ENCODE peak calls at places on chromosomes 12 and 14, in nine cellular contexts. One of them, this sample, is unnamed.

GRCh38 chr12:52645120-52645761 is 6.8 kb downstream of the KRT2 start:
- DNase-seq in NB4: no peak
- DNase-seq in fibroblast of mammary gland: no peak
- DNase-seq in coronary artery: peak; percentile 46
- DNase-seq in fibroblast of the aortic adventitia: no peak
- DNase-seq in lower lobe of right lung: no peak
- DNase-seq in aorta: no peak
- DNase-seq in Jurkat, Clone E6-1: peak; percentile 99
- DNase-seq in epithelial cell of esophagus: peak; percentile 47
- DNase-seq in this sample: no peak

GRCh38 chr12:11561416-11561815 is 88.1 kb upstream of the ETV6 start:
- DNase-seq in fibroblast of the aortic adventitia: no peak
- DNase-seq in lower lobe of right lung: no peak
- DNase-seq in fibroblast of mammary gland: no peak
- DNase-seq in epithelial cell of esophagus: no peak
- DNase-seq in Jurkat, Clone E6-1: no peak
- DNase-seq in NB4: no peak
- DNase-seq in coronary artery: no peak
- DNase-seq in aorta: no peak
- DNase-seq in this sample: no peak

GRCh38 chr12:76679778-76680177 is 84.1 kb upstream of the ZDHHC17 start:
- DNase-seq in aorta: no peak
- DNase-seq in epithelial cell of esophagus: no peak
- DNase-seq in lower lobe of right lung: no peak
- DNase-seq in Jurkat, Clone E6-1: no peak
- DNase-seq in fibroblast of mammary gland: no peak
- DNase-seq in NB4: no peak
- DNase-seq in coronary artery: no peak
- DNase-seq in fibroblast of the aortic adventitia: peak; percentile 15
- DNase-seq in this sample: no peak

GRCh38 chr12:113478351-113479011 is 6.8 kb upstream of the LHX5 start:
- DNase-seq in aorta: no peak
- DNase-seq in coronary artery: no peak
- DNase-seq in fibroblast of the aortic adventitia: no peak
- DNase-seq in NB4: no peak
- DNase-seq in fibroblast of mammary gland: no peak
- DNase-seq in epithelial cell of esophagus: no peak
- DNase-seq in lower lobe of right lung: no peak
- DNase-seq in Jurkat, Clone E6-1: no peak
- DNase-seq in this sample: no peak

GRCh38 chr12:16258963-16259362 is 18.5 kb downstream of the SLC15A5 start:
- DNase-seq in fibroblast of the aortic adventitia: no peak
- DNase-seq in lower lobe of right lung: no peak
- DNase-seq in coronary artery: no peak
- DNase-seq in NB4: no peak
- DNase-seq in fibroblast of mammary gland: no peak
- DNase-seq in Jurkat, Clone E6-1: no peak
- DNase-seq in epithelial cell of esophagus: no peak
- DNase-seq in aorta: no peak
- DNase-seq in this sample: no peak

GRCh38 chr14:103522649-103523582 is at the start of gene CKB:
- DNase-seq in fibroblast of mammary gland: no peak
- DNase-seq in lower lobe of right lung: peak; percentile 76
- DNase-seq in NB4: no peak
- DNase-seq in aorta: peak; percentile 92
- DNase-seq in epithelial cell of esophagus: peak; percentile 64
- DNase-seq in fibroblast of the aortic adventitia: peak; percentile 43
- DNase-seq in coronary artery: peak; percentile 76
- DNase-seq in Jurkat, Clone E6-1: no peak
- DNase-seq in this sample: no peak

GRCh38 chr12:55072093-55072492 is 52.3 kb downstream of the NEUROD4 start:
- DNase-seq in lower lobe of right lung: peak; percentile 69
- DNase-seq in NB4: peak; percentile 65
- DNase-seq in Jurkat, Clone E6-1: peak; percentile 54
- DNase-seq in aorta: no peak
- DNase-seq in fibroblast of the aortic adventitia: peak; percentile 6
- DNase-seq in epithelial cell of esophagus: peak; percentile 63
- DNase-seq in coronary artery: no peak
- DNase-seq in fibroblast of mammary gland: peak; percentile 15
- DNase-seq in this sample: peak; percentile 88

GRCh38 chr14:33617154-33617553 is 333.7 kb downstream of the EGLN3 start:
- DNase-seq in fibroblast of mammary gland: peak; percentile 91
- DNase-seq in lower lobe of right lung: no peak
- DNase-seq in Jurkat, Clone E6-1: no peak
- DNase-seq in NB4: no peak
- DNase-seq in epithelial cell of esophagus: peak; percentile 84
- DNase-seq in aorta: no peak
- DNase-seq in fibroblast of the aortic adventitia: peak; percentile 76
- DNase-seq in coronary artery: no peak
- DNase-seq in this sample: no peak

GRCh38 chr12:75437564-75437963 is 43.0 kb upstream of the GLIPR1 start:
- DNase-seq in fibroblast of mammary gland: peak; percentile 54
- DNase-seq in aorta: no peak
- DNase-seq in Jurkat, Clone E6-1: no peak
- DNase-seq in NB4: peak; percentile 21
- DNase-seq in fibroblast of the aortic adventitia: peak; percentile 44
- DNase-seq in lower lobe of right lung: no peak
- DNase-seq in epithelial cell of esophagus: peak; percentile 47
- DNase-seq in coronary artery: no peak
- DNase-seq in this sample: peak; percentile 53

GRCh38 chr14:74133833-74134481 is 49.2 kb downstream of the LIN52 start:
- DNase-seq in fibroblast of mammary gland: no peak
- DNase-seq in fibroblast of the aortic adventitia: no peak
- DNase-seq in coronary artery: no peak
- DNase-seq in NB4: no peak
- DNase-seq in aorta: no peak
- DNase-seq in epithelial cell of esophagus: no peak
- DNase-seq in Jurkat, Clone E6-1: no peak
- DNase-seq in lower lobe of right lung: no peak
- DNase-seq in this sample: no peak

GRCh38 chr14:57692671-57693070 is 173.2 kb downstream of the SLC35F4 start:
- DNase-seq in aorta: no peak
- DNase-seq in Jurkat, Clone E6-1: peak; percentile 51
- DNase-seq in NB4: peak; percentile 47
- DNase-seq in fibroblast of mammary gland: peak; percentile 78
- DNase-seq in epithelial cell of esophagus: peak; percentile 80
- DNase-seq in coronary artery: no peak
- DNase-seq in fibroblast of the aortic adventitia: peak; percentile 82
- DNase-seq in lower lobe of right lung: no peak
- DNase-seq in this sample: peak; percentile 14

GRCh38 chr12:56082382-56082781 is 2.4 kb downstream of the ERBB3 start:
- DNase-seq in aorta: no peak
- DNase-seq in epithelial cell of esophagus: no peak
- DNase-seq in lower lobe of right lung: no peak
- DNase-seq in coronary artery: no peak
- DNase-seq in NB4: no peak
- DNase-seq in Jurkat, Clone E6-1: no peak
- DNase-seq in fibroblast of the aortic adventitia: no peak
- DNase-seq in fibroblast of mammary gland: no peak
- DNase-seq in this sample: no peak

GRCh38 chr12:56081393-56082347 is 1.7 kb downstream of the ERBB3 start:
- DNase-seq in NB4: no peak
- DNase-seq in epithelial cell of esophagus: no peak
- DNase-seq in lower lobe of right lung: no peak
- DNase-seq in aorta: no peak
- DNase-seq in coronary artery: no peak
- DNase-seq in Jurkat, Clone E6-1: no peak
- DNase-seq in fibroblast of the aortic adventitia: no peak
- DNase-seq in fibroblast of mammary gland: no peak
- DNase-seq in this sample: no peak

GRCh38 chr12:56080556-56081138 is 682 bp downstream of the ERBB3 start:
- DNase-seq in Jurkat, Clone E6-1: no peak
- DNase-seq in epithelial cell of esophagus: peak; percentile 72
- DNase-seq in coronary artery: no peak
- DNase-seq in aorta: no peak
- DNase-seq in fibroblast of the aortic adventitia: no peak
- DNase-seq in NB4: no peak
- DNase-seq in fibroblast of mammary gland: no peak
- DNase-seq in lower lobe of right lung: peak; percentile 53
- DNase-seq in this sample: no peak

GRCh38 chr12:56084958-56085543 is 5.1 kb downstream of the ERBB3 start:
- DNase-seq in fibroblast of the aortic adventitia: no peak
- DNase-seq in fibroblast of mammary gland: peak; percentile 21
- DNase-seq in NB4: peak; percentile 73
- DNase-seq in aorta: no peak
- DNase-seq in coronary artery: no peak
- DNase-seq in Jurkat, Clone E6-1: no peak
- DNase-seq in lower lobe of right lung: no peak
- DNase-seq in epithelial cell of esophagus: peak; percentile 45
- DNase-seq in this sample: no peak

DNA sequence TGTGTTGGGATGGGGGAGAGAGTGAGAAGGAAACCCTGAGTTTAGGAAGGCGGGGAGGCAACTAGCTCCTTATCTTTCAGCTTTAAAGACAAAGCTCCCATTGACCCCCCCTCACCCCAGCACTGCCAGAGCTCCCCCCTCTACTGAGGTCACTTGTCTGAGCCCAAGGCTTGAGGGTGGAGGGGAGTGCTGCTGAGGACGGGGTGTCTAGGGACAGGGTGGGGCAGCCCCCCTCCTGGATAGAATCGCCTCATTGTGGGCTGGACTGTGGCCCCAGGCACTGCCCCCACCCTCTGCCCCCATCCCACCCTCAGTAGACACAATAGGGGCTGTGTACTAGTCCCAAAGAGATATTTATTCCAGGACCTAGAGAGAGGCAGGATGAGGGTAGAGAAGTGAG is 3.0 kb downstream of the ERBB3 start:
- DNase-seq in NB4: no peak
- DNase-seq in coronary artery: no peak
- DNase-seq in epithelial cell of esophagus: no peak
- DNase-seq in fibroblast of the aortic adventitia: no peak
- DNase-seq in aorta: no peak
- DNase-seq in lower lobe of right lung: no peak
- DNase-seq in fibroblast of mammary gland: no peak
- DNase-seq in Jurkat, Clone E6-1: no peak
- DNase-seq in this sample: no peak
- H3K4me3 ChIP-seq in NB4: no peak overlapping the region
- H3K4me3 ChIP-seq in coronary artery: no peak overlapping the region
- H3K4me3 ChIP-seq in epithelial cell of esophagus: no peak overlapping the region
- H3K4me3 ChIP-seq in fibroblast of the aortic adventitia: no peak overlapping the region
- H3K4me3 ChIP-seq in aorta: no peak overlapping the region
- H3K4me3 ChIP-seq in lower lobe of right lung: no peak overlapping the region
- H3K4me3 ChIP-seq in fibroblast of mammary gland: no peak overlapping the region
- H3K4me3 ChIP-seq in Jurkat, Clone E6-1: no peak overlapping the region
- H3K4me3 ChIP-seq in this sample: no peak overlapping the region

GRCh38 chr14:105859717-105860614 is 333.6 kb downstream of the TMEM121 start:
- DNase-seq in fibroblast of mammary gland: no peak
- DNase-seq in aorta: peak; percentile 61
- DNase-seq in epithelial cell of esophagus: no peak
- DNase-seq in lower lobe of right lung: peak; percentile 43
- DNase-seq in NB4: peak; percentile 85
- DNase-seq in fibroblast of the aortic adventitia: no peak
- DNase-seq in coronary artery: peak; percentile 38
- DNase-seq in Jurkat, Clone E6-1: no peak
- DNase-seq in this sample: peak; percentile 19
- H3K4me3 ChIP-seq in fibroblast of mammary gland: no peak overlapping the region
- H3K4me3 ChIP-seq in aorta: no peak overlapping the region
- H3K4me3 ChIP-seq in epithelial cell of esophagus: no peak overlapping the region
- H3K4me3 ChIP-seq in lower lobe of right lung: no peak overlapping the region
- H3K4me3 ChIP-seq in NB4: no peak overlapping the region
- H3K4me3 ChIP-seq in fibroblast of the aortic adventitia: no peak overlapping the region
- H3K4me3 ChIP-seq in coronary artery: no peak overlapping the region
- H3K4me3 ChIP-seq in Jurkat, Clone E6-1: no peak overlapping the region
- H3K4me3 ChIP-seq in this sample: peak overlapping the region; percentile 96

DNA sequence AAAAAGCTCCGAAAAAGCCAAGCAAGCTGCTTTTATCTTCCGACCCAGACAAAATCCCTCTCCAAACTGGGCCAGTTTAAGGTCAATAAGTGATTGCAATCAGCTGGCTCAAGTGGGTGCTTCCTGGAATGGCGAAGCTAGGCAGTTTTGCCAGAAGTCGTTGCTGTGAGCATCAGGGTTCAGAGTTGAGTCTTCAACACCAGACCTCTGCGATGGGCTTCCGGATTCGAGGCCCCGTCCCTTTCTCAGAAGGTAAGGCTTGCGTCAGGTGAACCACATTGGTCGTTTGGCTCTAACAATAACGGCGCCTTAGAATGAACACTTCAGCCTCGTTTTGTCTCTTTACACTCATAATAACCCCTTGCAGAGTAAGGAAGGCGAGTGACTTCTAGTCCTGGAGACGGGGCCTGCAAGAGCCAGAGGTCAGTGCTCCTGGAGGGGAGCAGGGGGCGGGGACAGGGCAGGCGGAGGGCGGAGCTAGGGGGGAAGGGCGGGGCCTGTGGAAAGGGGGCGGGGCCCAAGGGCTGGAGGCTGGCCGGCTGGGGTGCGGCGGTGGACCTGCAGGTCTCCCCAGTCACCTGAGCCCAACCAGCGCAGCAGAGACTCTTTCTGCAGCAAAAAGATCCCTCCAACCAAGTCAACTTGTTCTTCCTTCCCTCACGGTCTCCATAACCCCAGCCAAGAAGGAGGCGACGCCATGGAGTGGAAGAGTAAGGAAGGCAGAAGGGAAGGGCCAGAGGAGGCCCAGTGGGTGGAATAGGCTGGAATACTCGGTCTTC is 34.0 kb upstream of the NFYB start:
- DNase-seq in NB4: no peak
- DNase-seq in aorta: no peak
- DNase-seq in Jurkat, Clone E6-1: no peak
- DNase-seq in epithelial cell of esophagus: no peak
- DNase-seq in lower lobe of right lung: no peak
- DNase-seq in fibroblast of mammary gland: no peak
- DNase-seq in coronary artery: no peak
- DNase-seq in fibroblast of the aortic adventitia: no peak
- DNase-seq in this sample: no peak
- H3K4me3 ChIP-seq in NB4: no peak overlapping the region
- H3K4me3 ChIP-seq in aorta: no peak overlapping the region
- H3K4me3 ChIP-seq in Jurkat, Clone E6-1: no peak overlapping the region
- H3K4me3 ChIP-seq in epithelial cell of esophagus: no peak overlapping the region
- H3K4me3 ChIP-seq in lower lobe of right lung: no peak overlapping the region
- H3K4me3 ChIP-seq in fibroblast of mammary gland: no peak overlapping the region
- H3K4me3 ChIP-seq in coronary artery: no peak overlapping the region
- H3K4me3 ChIP-seq in fibroblast of the aortic adventitia: no peak overlapping the region
- H3K4me3 ChIP-seq in this sample: no peak overlapping the region

GRCh38 chr12:121239704-121240420 is 29.9 kb downstream of the P2RX4 start:
- DNase-seq in lower lobe of right lung: no peak
- DNase-seq in fibroblast of mammary gland: no peak
- DNase-seq in coronary artery: no peak
- DNase-seq in Jurkat, Clone E6-1: no peak
- DNase-seq in aorta: no peak
- DNase-seq in NB4: peak; percentile 56
- DNase-seq in fibroblast of the aortic adventitia: no peak
- DNase-seq in epithelial cell of esophagus: no peak
- DNase-seq in this sample: no peak
- H3K4me3 ChIP-seq in lower lobe of right lung: peak overlapping the region; percentile 29
- H3K4me3 ChIP-seq in fibroblast of mammary gland: no peak overlapping the region
- H3K4me3 ChIP-seq in coronary artery: peak overlapping the region; percentile 63
- H3K4me3 ChIP-seq in Jurkat, Clone E6-1: no peak overlapping the region
- H3K4me3 ChIP-seq in aorta: no peak overlapping the region
- H3K4me3 ChIP-seq in NB4: peak overlapping the region; percentile 18
- H3K4me3 ChIP-seq in fibroblast of the aortic adventitia: no peak overlapping the region
- H3K4me3 ChIP-seq in epithelial cell of esophagus: no peak overlapping the region
- H3K4me3 ChIP-seq in this sample: no peak overlapping the region

This sample was measured in MM.1S.